ENCODE peak calls at places on chromosomes 4 and X, in eight cellular contexts. P is CD8-positive, alpha-beta memory T cell; H is cardiac fibroblast; E is AG09319; Y is kidney tubule cell; V is HuH-7; G is Right ventricle myocardium superior; W is NCI-H2081. A is an unnamed sample.
A peak's percentile ranks its signal among the peaks of the same experiment; 100 is the strongest.

GRCh38 chr4:158056689-158057245 is 116.1 kb downstream of the GASK1B start:
- DNase-seq in G (no peak), E (no peak), V (no peak), P (no peak), Y (no peak), H (peak; percentile 27), W (no peak), A (no peak)

GRCh38 chrX:52995974-52996304 is 37.6 kb upstream of the FAM156A start:
- DNase-seq in H (no peak), G (no peak), Y (no peak), V (no peak), E (no peak), W (no peak), P (no peak), A (no peak)

GRCh38 chr4:15778191-15778741 is at the start of gene CD38:
- DNase-seq in H (peak; percentile 8), V (peak; percentile 34), Y (no peak), E (no peak), P (no peak), W (no peak), G (peak; percentile 58), A (no peak)

GRCh38 chrX:68249401-68249831 is 183.9 kb downstream of the OPHN1 start:
- DNase-seq in E (no peak), P (no peak), W (no peak), H (peak; percentile 14), Y (no peak), G (peak; percentile 69), V (no peak), A (no peak)

GRCh38 chr4:10066206-10066605 is 44.9 kb upstream of the SLC2A9 start:
- DNase-seq in W (no peak), E (no peak), V (no peak), P (no peak), G (no peak), Y (no peak), H (no peak), A (no peak)

GRCh38 chr4:21452931-21453330 is 495.6 kb downstream of the KCNIP4 start:
- DNase-seq in P (no peak), H (no peak), V (no peak), Y (peak; percentile 79), W (no peak), E (no peak), G (no peak), A (no peak)

GRCh38 chr4:95044204-95044848 is 286.6 kb downstream of the BMPR1B start:
- DNase-seq in W (no peak), Y (no peak), V (no peak), P (no peak), E (no peak), G (no peak), H (no peak), A (no peak)

GRCh38 chrX:49879656-49880277 is 483 bp downstream of the USP27X start:
- DNase-seq in G (no peak), P (no peak), H (no peak), Y (no peak), V (no peak), E (no peak), W (no peak), A (no peak)

GRCh38 chr4:87219648-87220093 is 747 bp downstream of the KLHL8 start:
- DNase-seq in G (peak; percentile 71), W (peak; percentile 27), E (no peak), H (peak; percentile 55), V (peak; percentile 20), P (no peak), Y (peak; percentile 58), A (peak; percentile 20)

GRCh38 chr4:48254381-48255072 is 15.1 kb downstream of the TEC start:
- DNase-seq in G (no peak), W (peak; percentile 94), H (peak; percentile 73), Y (peak; percentile 48), E (peak; percentile 86), V (no peak), P (no peak), A (peak; percentile 22)

A was measured in DMS79 treated with DMSO at 0.1 percent for 48 hours.